ENCODE peak calls at places on chromosome 21, in six cellular contexts. One of them, this sample, is unnamed.

GRCh38 chr21:33993286-33994231 is 78.0 kb upstream of the ATP5PO start:
- DNase-seq in mesendoderm: no peak
- DNase-seq in IMR-90: no peak
- DNase-seq in H1: no peak
- DNase-seq in H9: no peak
- DNase-seq in neuronal stem cell: no peak
- DNase-seq in this sample: no peak

GRCh38 chr21:23016617-23017016 is 2018.4 kb downstream of the NCAM2 start:
- DNase-seq in neuronal stem cell: no peak
- DNase-seq in H9: peak
- DNase-seq in IMR-90: no peak
- DNase-seq in H1: no peak
- DNase-seq in mesendoderm: peak
- DNase-seq in this sample: no peak

GRCh38 chr21:16007933-16008332 is 278.2 kb downstream of the USP25 start:
- DNase-seq in H1: no peak
- DNase-seq in mesendoderm: no peak
- DNase-seq in IMR-90: peak
- DNase-seq in neuronal stem cell: no peak
- DNase-seq in H9: no peak
- DNase-seq in this sample: no peak

GRCh38 chr21:14981246-14981645 is 83.6 kb downstream of the NRIP1 start:
- DNase-seq in H9: no peak
- DNase-seq in neuronal stem cell: no peak
- DNase-seq in IMR-90: no peak
- DNase-seq in mesendoderm: no peak
- DNase-seq in H1: no peak
- DNase-seq in this sample: no peak

GRCh38 chr21:29155118-29155932 is 24.9 kb downstream of the MAP3K7CL start:
- DNase-seq in H1: no peak
- DNase-seq in H9: peak
- DNase-seq in IMR-90: peak
- DNase-seq in mesendoderm: peak
- DNase-seq in neuronal stem cell: no peak
- DNase-seq in this sample: peak

GRCh38 chr21:34670220-34670961 is 1.6 kb downstream of the CLIC6 start:
- DNase-seq in H1: peak
- DNase-seq in H9: peak
- DNase-seq in mesendoderm: peak
- DNase-seq in neuronal stem cell: peak
- DNase-seq in IMR-90: no peak
- DNase-seq in this sample: no peak

GRCh38 chr21:34892196-34892595 is 156.9 kb downstream of the RUNX1 start:
- DNase-seq in H9: no peak
- DNase-seq in H1: no peak
- DNase-seq in IMR-90: peak
- DNase-seq in neuronal stem cell: no peak
- DNase-seq in mesendoderm: no peak
- DNase-seq in this sample: no peak

GRCh38 chr21:29080454-29080930 is 7.0 kb upstream of the CCT8 start:
- DNase-seq in neuronal stem cell: no peak
- DNase-seq in IMR-90: peak
- DNase-seq in H9: no peak
- DNase-seq in H1: no peak
- DNase-seq in mesendoderm: no peak
- DNase-seq in this sample: no peak

GRCh38 chr21:19712441-19712840 is 1285.8 kb upstream of the NCAM2 start:
- DNase-seq in mesendoderm: no peak
- DNase-seq in H9: no peak
- DNase-seq in neuronal stem cell: no peak
- DNase-seq in IMR-90: no peak
- DNase-seq in H1: no peak
- DNase-seq in this sample: peak

GRCh38 chr21:29701676-29702075 is 238.1 kb downstream of the GRIK1 start:
- DNase-seq in IMR-90: no peak
- DNase-seq in H9: no peak
- DNase-seq in H1: no peak
- DNase-seq in mesendoderm: no peak
- DNase-seq in neuronal stem cell: no peak
- DNase-seq in this sample: no peak

GRCh38 chr21:36757246-36757645 is 58.3 kb downstream of the SIM2 start:
- DNase-seq in H9: no peak
- DNase-seq in neuronal stem cell: no peak
- DNase-seq in IMR-90: no peak
- DNase-seq in H1: no peak
- DNase-seq in mesendoderm: peak
- DNase-seq in this sample: no peak

GRCh38 chr21:14119038-14119437 is 91.7 kb downstream of the LIPI start:
- DNase-seq in IMR-90: peak
- DNase-seq in H9: no peak
- DNase-seq in mesendoderm: peak
- DNase-seq in H1: no peak
- DNase-seq in neuronal stem cell: no peak
- DNase-seq in this sample: no peak

GRCh38 chr21:15564907-15565306 is 164.9 kb upstream of the USP25 start:
- DNase-seq in H9: no peak
- DNase-seq in IMR-90: no peak
- DNase-seq in neuronal stem cell: no peak
- DNase-seq in mesendoderm: peak
- DNase-seq in H1: no peak
- DNase-seq in this sample: peak

GRCh38 chr21:28263974-28264373 is 728.7 kb downstream of the LTN1 start:
- DNase-seq in IMR-90: no peak
- DNase-seq in H1: no peak
- DNase-seq in mesendoderm: no peak
- DNase-seq in neuronal stem cell: no peak
- DNase-seq in H9: no peak
- DNase-seq in this sample: no peak

GRCh38 chr21:16509466-16509865 is 779.7 kb downstream of the USP25 start:
- DNase-seq in H9: no peak
- DNase-seq in mesendoderm: no peak
- DNase-seq in IMR-90: peak
- DNase-seq in neuronal stem cell: no peak
- DNase-seq in H1: no peak
- DNase-seq in this sample: no peak

GRCh38 chr21:28229811-28230210 is 762.9 kb downstream of the LTN1 start:
- DNase-seq in H1: no peak
- DNase-seq in IMR-90: peak
- DNase-seq in H9: no peak
- DNase-seq in mesendoderm: no peak
- DNase-seq in neuronal stem cell: no peak
- DNase-seq in this sample: no peak

GRCh38 chr21:29433366-29434059 is 134.8 kb downstream of the BACH1 start:
- DNase-seq in H1: no peak
- DNase-seq in neuronal stem cell: no peak
- DNase-seq in IMR-90: peak
- DNase-seq in H9: no peak
- DNase-seq in mesendoderm: no peak
- DNase-seq in this sample: peak

GRCh38 chr21:31895069-31895851 is 22.4 kb downstream of the HUNK start:
- DNase-seq in mesendoderm: peak
- DNase-seq in neuronal stem cell: no peak
- DNase-seq in H9: peak
- DNase-seq in H1: no peak
- DNase-seq in IMR-90: peak
- DNase-seq in this sample: no peak

GRCh38 chr21:34647552-34647951 is 21.2 kb upstream of the CLIC6 start:
- DNase-seq in H9: no peak
- DNase-seq in H1: no peak
- DNase-seq in neuronal stem cell: no peak
- DNase-seq in mesendoderm: no peak
- DNase-seq in IMR-90: peak
- DNase-seq in this sample: no peak

GRCh38 chr21:38729745-38730401 is 75.9 kb upstream of the ETS2 start:
- DNase-seq in H1: no peak
- DNase-seq in H9: no peak
- DNase-seq in IMR-90: peak
- DNase-seq in neuronal stem cell: no peak
- DNase-seq in mesendoderm: peak
- DNase-seq in this sample: no peak

GRCh38 chr21:38735807-38736206 is 69.9 kb upstream of the ETS2 start:
- DNase-seq in neuronal stem cell: no peak
- DNase-seq in mesendoderm: no peak
- DNase-seq in H9: no peak
- DNase-seq in H1: no peak
- DNase-seq in IMR-90: no peak
- DNase-seq in this sample: no peak

GRCh38 chr21:38733973-38734546 is 71.7 kb upstream of the ETS2 start:
- DNase-seq in H1: peak
- DNase-seq in IMR-90: peak
- DNase-seq in neuronal stem cell: peak
- DNase-seq in H9: peak
- DNase-seq in mesendoderm: peak
- DNase-seq in this sample: peak
- H2BK120ac ChIP-seq in H1: peak
- H2BK120ac ChIP-seq in IMR-90: peak
- H2BK120ac ChIP-seq in neuronal stem cell: no peak
- H2BK120ac ChIP-seq in H9: no peak
- H2BK120ac ChIP-seq in mesendoderm: no peak
- H2BK120ac ChIP-seq in this sample: no peak

DNA sequence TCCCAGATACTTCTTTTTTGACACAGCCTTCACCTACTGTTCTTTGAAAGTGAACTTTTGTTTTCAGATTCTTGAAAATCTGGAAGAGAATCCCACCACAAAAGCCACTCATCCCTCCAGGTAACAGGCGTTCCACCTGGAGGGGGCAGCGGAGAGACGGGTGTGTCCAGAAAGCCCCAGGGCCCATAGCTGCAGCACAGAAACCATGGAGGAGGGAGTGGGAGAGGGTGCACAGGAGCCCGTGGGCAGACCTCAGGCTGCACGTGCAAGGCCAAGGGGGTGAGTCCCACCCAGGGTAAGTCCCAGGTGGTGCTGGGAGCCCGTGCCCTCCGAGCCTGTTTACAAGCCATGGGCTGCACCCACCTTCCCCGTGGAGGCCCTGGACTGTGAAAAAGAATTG is 86.5 kb downstream of the PSMG1 start:
- DNase-seq in IMR-90: no peak
- DNase-seq in H9: peak
- DNase-seq in mesendoderm: peak
- DNase-seq in neuronal stem cell: no peak
- DNase-seq in H1: peak
- DNase-seq in this sample: no peak
- H3K18ac ChIP-seq in IMR-90: no peak
- H3K18ac ChIP-seq in H9: no peak
- H3K18ac ChIP-seq in mesendoderm: no peak
- H3K18ac ChIP-seq in neuronal stem cell: no peak
- H3K18ac ChIP-seq in H1: peak
- H3K18ac ChIP-seq in this sample: no peak

GRCh38 chr21:42461881-42462877 is 33.8 kb downstream of the RSPH1 start:
- DNase-seq in neuronal stem cell: no peak
- DNase-seq in H9: peak
- DNase-seq in H1: no peak
- DNase-seq in mesendoderm: peak
- DNase-seq in IMR-90: no peak
- DNase-seq in this sample: no peak

GRCh38 chr21:42459583-42460215 is 36.3 kb downstream of the RSPH1 start:
- DNase-seq in neuronal stem cell: no peak
- DNase-seq in H9: no peak
- DNase-seq in H1: no peak
- DNase-seq in IMR-90: no peak
- DNase-seq in mesendoderm: no peak
- DNase-seq in this sample: no peak

GRCh38 chr21:42459065-42459430 is 37.0 kb downstream of the RSPH1 start:
- DNase-seq in mesendoderm: peak
- DNase-seq in IMR-90: no peak
- DNase-seq in H1: no peak
- DNase-seq in H9: no peak
- DNase-seq in neuronal stem cell: no peak
- DNase-seq in this sample: no peak

GRCh38 chr21:42461185-42461520 is 34.9 kb downstream of the RSPH1 start:
- DNase-seq in H9: no peak
- DNase-seq in neuronal stem cell: no peak
- DNase-seq in H1: no peak
- DNase-seq in IMR-90: no peak
- DNase-seq in mesendoderm: no peak
- DNase-seq in this sample: no peak

DNA sequence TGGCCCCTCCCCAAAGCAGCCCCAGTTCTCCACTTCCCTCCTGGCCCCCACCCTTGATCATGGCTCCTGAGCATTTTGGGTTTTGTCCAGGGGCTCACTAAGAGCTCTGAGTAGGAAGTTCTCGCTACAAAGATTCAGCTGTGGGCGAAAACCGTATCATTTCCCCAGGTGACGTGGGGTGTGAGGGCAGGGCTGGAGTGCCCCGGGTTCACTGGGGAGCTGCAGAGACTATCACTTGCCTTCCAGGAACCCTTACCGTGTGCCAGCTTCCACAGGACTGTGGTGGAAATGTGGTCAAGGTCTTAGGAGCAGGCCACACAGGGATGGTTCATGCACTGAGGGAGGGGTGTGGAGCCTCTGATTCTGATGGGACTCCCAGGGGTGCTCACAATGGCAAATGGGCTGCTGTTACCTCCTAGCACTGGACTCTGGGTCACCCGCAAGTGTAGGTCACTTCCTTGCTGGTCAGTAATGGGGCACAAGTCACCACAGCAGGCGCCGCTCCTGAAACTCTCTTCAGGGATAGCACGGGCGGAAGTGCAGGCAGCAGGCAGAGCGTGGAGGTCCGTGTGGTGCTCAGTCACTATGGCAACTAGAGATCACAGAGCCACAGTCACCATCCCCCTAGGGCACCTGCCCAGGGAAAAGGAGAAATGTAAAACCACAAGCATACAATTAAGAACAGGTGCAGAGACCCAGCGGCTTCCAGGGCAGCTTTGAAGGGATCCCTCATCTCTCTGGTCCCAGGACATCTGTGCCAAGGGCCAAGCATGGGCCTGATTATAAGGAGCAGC is 35.4 kb downstream of the RSPH1 start:
- DNase-seq in H9: peak
- DNase-seq in mesendoderm: peak
- DNase-seq in neuronal stem cell: no peak
- DNase-seq in H1: no peak
- DNase-seq in IMR-90: no peak
- DNase-seq in this sample: peak
- H2BK120ac ChIP-seq in H9: peak
- H2BK120ac ChIP-seq in mesendoderm: no peak
- H2BK120ac ChIP-seq in neuronal stem cell: no peak
- H2BK120ac ChIP-seq in H1: no peak
- H2BK120ac ChIP-seq in IMR-90: no peak
- H2BK120ac ChIP-seq in this sample: no peak

GRCh38 chr21:46059195-46059594 is 38.7 kb upstream of the COL6A2 start:
- DNase-seq in neuronal stem cell: no peak
- DNase-seq in H1: no peak
- DNase-seq in mesendoderm: no peak
- DNase-seq in H9: no peak
- DNase-seq in IMR-90: no peak
- DNase-seq in this sample: no peak

GRCh38 chr21:46062471-46063211 is 35.3 kb upstream of the COL6A2 start:
- DNase-seq in IMR-90: no peak
- DNase-seq in H1: peak
- DNase-seq in neuronal stem cell: no peak
- DNase-seq in H9: no peak
- DNase-seq in mesendoderm: no peak
- DNase-seq in this sample: no peak

GRCh38 chr21:46061950-46062349 is 36.0 kb upstream of the COL6A2 start:
- DNase-seq in neuronal stem cell: no peak
- DNase-seq in H1: no peak
- DNase-seq in IMR-90: no peak
- DNase-seq in H9: no peak
- DNase-seq in mesendoderm: no peak
- DNase-seq in this sample: no peak

GRCh38 chr21:46061063-46061462 is 36.8 kb upstream of the COL6A2 start:
- DNase-seq in H1: no peak
- DNase-seq in neuronal stem cell: no peak
- DNase-seq in mesendoderm: no peak
- DNase-seq in IMR-90: no peak
- DNase-seq in H9: no peak
- DNase-seq in this sample: no peak

GRCh38 chr21:46060596-46061061 is 37.3 kb upstream of the COL6A2 start:
- DNase-seq in H9: no peak
- DNase-seq in H1: no peak
- DNase-seq in neuronal stem cell: no peak
- DNase-seq in IMR-90: peak
- DNase-seq in mesendoderm: no peak
- DNase-seq in this sample: no peak
- H3K18ac ChIP-seq in H9: no peak
- H3K18ac ChIP-seq in H1: no peak
- H3K18ac ChIP-seq in neuronal stem cell: no peak
- H3K18ac ChIP-seq in IMR-90: peak
- H3K18ac ChIP-seq in mesendoderm: no peak
- H3K18ac ChIP-seq in this sample: no peak